ENCODE peak calls at places on chromosome 19, in five cellular contexts. One of them, this sample, is unnamed. For H3K27me3 and H3K4me1, the result is how much of the 10 kb centered on the place peaks cover.

GRCh38 chr19:16627928-16628182 is 149 bp downstream of the MED26 start:
- DNase-seq in mesendoderm: no peak
- DNase-seq in SK-N-SH: no peak
- DNase-seq in Karpas-422: no peak
- DNase-seq in endothelial cell of umbilical vein: no peak
- DNase-seq in this sample: no peak

GRCh38 chr19:6457958-6458694 is 1.5 kb downstream of the SLC25A23 start:
- DNase-seq in mesendoderm: no peak
- DNase-seq in SK-N-SH: no peak
- DNase-seq in Karpas-422: peak
- DNase-seq in endothelial cell of umbilical vein: no peak
- DNase-seq in this sample: no peak

GRCh38 chr19:46213156-46213555 is 16.4 kb upstream of the IGFL1 start:
- DNase-seq in mesendoderm: peak
- DNase-seq in SK-N-SH: no peak
- DNase-seq in Karpas-422: no peak
- DNase-seq in endothelial cell of umbilical vein: no peak
- DNase-seq in this sample: no peak

GRCh38 chr19:511101-511841 is 4.0 kb downstream of the TPGS1 start:
- DNase-seq in mesendoderm: peak
- DNase-seq in SK-N-SH: no peak
- DNase-seq in Karpas-422: peak
- DNase-seq in endothelial cell of umbilical vein: peak
- DNase-seq in this sample: peak

GRCh38 chr19:53868091-53868891 is 608 bp downstream of the MYADM start:
- DNase-seq in mesendoderm: peak
- DNase-seq in SK-N-SH: peak
- DNase-seq in Karpas-422: no peak
- DNase-seq in endothelial cell of umbilical vein: peak
- DNase-seq in this sample: peak

GRCh38 chr19:30649934-30650614 is 277.9 kb downstream of the ZNF536 start:
- DNase-seq in mesendoderm: peak
- DNase-seq in SK-N-SH: peak
- DNase-seq in Karpas-422: peak
- DNase-seq in endothelial cell of umbilical vein: peak
- DNase-seq in this sample: peak

GRCh38 chr19:40603071-40603718 is 2.0 kb downstream of the LTBP4 start:
- DNase-seq in mesendoderm: peak
- DNase-seq in SK-N-SH: no peak
- DNase-seq in Karpas-422: peak
- DNase-seq in endothelial cell of umbilical vein: peak
- DNase-seq in this sample: no peak

GRCh38 chr19:33298146-33298911 is 4.0 kb downstream of the CEBPA start:
- DNase-seq in mesendoderm: no peak
- DNase-seq in SK-N-SH: peak
- DNase-seq in Karpas-422: no peak
- DNase-seq in endothelial cell of umbilical vein: no peak
- DNase-seq in this sample: no peak

GRCh38 chr19:5292453-5292842 is 48.2 kb downstream of the PTPRS start:
- DNase-seq in mesendoderm: no peak
- DNase-seq in SK-N-SH: peak
- DNase-seq in Karpas-422: peak
- DNase-seq in endothelial cell of umbilical vein: no peak
- DNase-seq in this sample: peak

GRCh38 chr19:2338751-2339643 is 10.5 kb downstream of the SPPL2B start:
- DNase-seq in mesendoderm: no peak
- DNase-seq in SK-N-SH: no peak
- DNase-seq in Karpas-422: no peak
- DNase-seq in endothelial cell of umbilical vein: no peak
- DNase-seq in this sample: no peak

GRCh38 chr19:17541184-17541759 is 14.2 kb upstream of the COLGALT1 start:
- DNase-seq in mesendoderm: no peak
- DNase-seq in SK-N-SH: no peak
- DNase-seq in Karpas-422: no peak
- DNase-seq in endothelial cell of umbilical vein: no peak
- DNase-seq in this sample: no peak

GRCh38 chr19:35350591-35350990 is 2.9 kb downstream of the FFAR1 start:
- DNase-seq in mesendoderm: no peak
- DNase-seq in SK-N-SH: no peak
- DNase-seq in Karpas-422: peak
- DNase-seq in endothelial cell of umbilical vein: no peak
- DNase-seq in this sample: no peak

GRCh38 chr19:33524024-33524664 is 2.6 kb upstream of the PEPD start:
- DNase-seq in mesendoderm: no peak
- DNase-seq in SK-N-SH: no peak
- DNase-seq in Karpas-422: no peak
- DNase-seq in endothelial cell of umbilical vein: no peak
- DNase-seq in this sample: no peak

GRCh38 chr19:16161848-16162247 is 11.5 kb downstream of the CIB3 start:
- DNase-seq in mesendoderm: no peak
- DNase-seq in SK-N-SH: no peak
- DNase-seq in Karpas-422: no peak
- DNase-seq in endothelial cell of umbilical vein: peak
- DNase-seq in this sample: peak

GRCh38 chr19:15022752-15023151 is 26.5 kb upstream of the CASP14 start:
- DNase-seq in mesendoderm: no peak
- DNase-seq in SK-N-SH: peak
- DNase-seq in Karpas-422: no peak
- DNase-seq in endothelial cell of umbilical vein: no peak
- DNase-seq in this sample: no peak

GRCh38 chr19:7115721-7116120 is 46.2 kb downstream of the ZNF557 start:
- DNase-seq in mesendoderm: no peak
- DNase-seq in SK-N-SH: no peak
- DNase-seq in Karpas-422: no peak
- DNase-seq in endothelial cell of umbilical vein: no peak
- DNase-seq in this sample: no peak

GRCh38 chr19:1270854-1271527 is 1.9 kb downstream of the CIRBP start:
- DNase-seq in mesendoderm: no peak
- DNase-seq in SK-N-SH: no peak
- DNase-seq in Karpas-422: no peak
- DNase-seq in endothelial cell of umbilical vein: no peak
- DNase-seq in this sample: no peak

GRCh38 chr19:51702103-51702753 is 9.1 kb downstream of the SPACA6 start:
- DNase-seq in mesendoderm: peak
- DNase-seq in SK-N-SH: peak
- DNase-seq in Karpas-422: peak
- DNase-seq in endothelial cell of umbilical vein: peak
- DNase-seq in this sample: peak

GRCh38 chr19:29563688-29564087 is 37.9 kb downstream of the VSTM2B start:
- DNase-seq in mesendoderm: no peak
- DNase-seq in SK-N-SH: no peak
- DNase-seq in Karpas-422: no peak
- DNase-seq in endothelial cell of umbilical vein: no peak
- DNase-seq in this sample: no peak

GRCh38 chr19:6723108-6723618 is 2.7 kb upstream of the C3 start:
- DNase-seq in mesendoderm: peak
- DNase-seq in SK-N-SH: no peak
- DNase-seq in Karpas-422: peak
- DNase-seq in endothelial cell of umbilical vein: no peak
- DNase-seq in this sample: peak

GRCh38 chr19:579111-579841 is 6.9 kb downstream of the BSG start:
- DNase-seq in mesendoderm: no peak
- DNase-seq in SK-N-SH: no peak
- DNase-seq in Karpas-422: no peak
- DNase-seq in endothelial cell of umbilical vein: no peak
- DNase-seq in this sample: no peak

GRCh38 chr19:11268783-11269267 is 6.5 kb upstream of the DOCK6 start:
- DNase-seq in mesendoderm: no peak
- DNase-seq in SK-N-SH: peak
- DNase-seq in Karpas-422: no peak
- DNase-seq in endothelial cell of umbilical vein: peak
- DNase-seq in this sample: peak

GRCh38 chr19:35845215-35846037 is 6.9 kb downstream of the NPHS1 start:
- DNase-seq in mesendoderm: peak
- DNase-seq in SK-N-SH: peak
- DNase-seq in Karpas-422: no peak
- DNase-seq in endothelial cell of umbilical vein: no peak
- DNase-seq in this sample: no peak

GRCh38 chr19:23116802-23117571 is at the start of gene ZNF730:
- DNase-seq in mesendoderm: peak
- DNase-seq in SK-N-SH: peak
- DNase-seq in Karpas-422: peak
- DNase-seq in endothelial cell of umbilical vein: peak
- DNase-seq in this sample: peak

GRCh38 chr19:31073485-31074221 is 275.6 kb downstream of the TSHZ3 start:
- DNase-seq in mesendoderm: no peak
- DNase-seq in SK-N-SH: no peak
- DNase-seq in Karpas-422: no peak
- DNase-seq in endothelial cell of umbilical vein: no peak
- DNase-seq in this sample: no peak

GRCh38 chr19:19538077-19538764 is at the start of gene CILP2:
- DNase-seq in mesendoderm: peak
- DNase-seq in SK-N-SH: peak
- DNase-seq in Karpas-422: peak
- DNase-seq in endothelial cell of umbilical vein: no peak
- DNase-seq in this sample: peak
- H3K9ac ChIP-seq in mesendoderm: peak
- H3K9ac ChIP-seq in SK-N-SH: no peak
- H3K9ac ChIP-seq in Karpas-422: no peak
- H3K9ac ChIP-seq in endothelial cell of umbilical vein: no peak
- H3K9ac ChIP-seq in this sample: no peak

GRCh38 chr19:41920878-41921277 is 7.4 kb downstream of the ERFL start:
- DNase-seq in mesendoderm: no peak
- DNase-seq in SK-N-SH: no peak
- DNase-seq in Karpas-422: no peak
- DNase-seq in endothelial cell of umbilical vein: no peak
- DNase-seq in this sample: no peak
- H3K27me3 ChIP-seq in mesendoderm: half or more
- H3K27me3 ChIP-seq in SK-N-SH: under half
- H3K27me3 ChIP-seq in Karpas-422: under half
- H3K27me3 ChIP-seq in endothelial cell of umbilical vein: under half
- H3K27me3 ChIP-seq in this sample: half or more

GRCh38 chr19:13039211-13039789 is 44.0 kb downstream of the NFIX start:
- DNase-seq in mesendoderm: no peak
- DNase-seq in SK-N-SH: no peak
- DNase-seq in Karpas-422: no peak
- DNase-seq in endothelial cell of umbilical vein: no peak
- DNase-seq in this sample: no peak

GRCh38 chr19:13040232-13040915 is 45.1 kb downstream of the NFIX start:
- DNase-seq in mesendoderm: no peak
- DNase-seq in SK-N-SH: no peak
- DNase-seq in Karpas-422: no peak
- DNase-seq in endothelial cell of umbilical vein: no peak
- DNase-seq in this sample: no peak

GRCh38 chr19:13042443-13043130 is 47.3 kb downstream of the NFIX start:
- DNase-seq in mesendoderm: no peak
- DNase-seq in SK-N-SH: no peak
- DNase-seq in Karpas-422: no peak
- DNase-seq in endothelial cell of umbilical vein: no peak
- DNase-seq in this sample: no peak

GRCh38 chr19:13038306-13039210 is 43.3 kb downstream of the NFIX start:
- DNase-seq in mesendoderm: no peak
- DNase-seq in SK-N-SH: no peak
- DNase-seq in Karpas-422: no peak
- DNase-seq in endothelial cell of umbilical vein: no peak
- DNase-seq in this sample: no peak

GRCh38 chr19:13040916-13041292 is 45.6 kb downstream of the NFIX start:
- DNase-seq in mesendoderm: no peak
- DNase-seq in SK-N-SH: no peak
- DNase-seq in Karpas-422: no peak
- DNase-seq in endothelial cell of umbilical vein: no peak
- DNase-seq in this sample: no peak
- H3K4me1 ChIP-seq in mesendoderm: under half
- H3K4me1 ChIP-seq in SK-N-SH: half or more
- H3K4me1 ChIP-seq in Karpas-422: under half
- H3K4me1 ChIP-seq in endothelial cell of umbilical vein: under half
- H3K4me1 ChIP-seq in this sample: half or more

DNA sequence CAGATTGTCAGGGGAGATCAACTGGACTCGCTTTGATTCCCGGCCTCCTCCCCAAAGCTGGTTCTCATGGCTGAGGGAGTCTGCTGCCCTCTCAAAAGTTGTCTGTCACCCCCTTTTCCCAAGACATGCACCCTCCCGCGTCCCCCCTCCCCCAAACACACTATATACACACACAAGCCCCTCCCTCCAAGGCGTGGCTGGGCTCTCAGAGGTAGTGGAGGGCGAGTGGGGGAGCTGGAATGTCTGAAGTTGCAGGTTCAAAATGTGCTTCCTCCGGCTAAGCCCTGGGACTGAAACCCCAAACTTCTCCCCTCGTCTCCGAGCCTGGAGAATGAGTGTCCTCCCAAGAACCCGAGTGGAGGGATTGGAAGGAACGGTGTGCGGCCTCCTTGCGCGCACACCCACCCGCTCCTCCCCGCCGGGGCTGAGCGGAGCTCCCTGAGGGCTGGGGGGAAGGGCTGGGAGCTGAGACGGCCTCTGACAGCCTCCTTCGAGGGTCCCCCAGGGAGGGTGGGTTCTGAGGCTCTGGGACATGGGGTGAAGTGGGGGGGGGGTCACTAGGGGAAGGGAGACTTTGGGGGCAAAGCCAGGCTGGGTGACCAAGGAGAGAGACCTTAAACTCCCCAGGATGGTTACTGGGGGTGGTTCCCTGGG is 9.9 kb upstream of the MEIS3 start:
- DNase-seq in mesendoderm: peak
- DNase-seq in SK-N-SH: no peak
- DNase-seq in Karpas-422: no peak
- DNase-seq in endothelial cell of umbilical vein: no peak
- DNase-seq in this sample: no peak
- H3K9ac ChIP-seq in mesendoderm: peak
- H3K9ac ChIP-seq in SK-N-SH: no peak
- H3K9ac ChIP-seq in Karpas-422: no peak
- H3K9ac ChIP-seq in endothelial cell of umbilical vein: no peak
- H3K9ac ChIP-seq in this sample: no peak

GRCh38 chr19:3923096-3923758 is 9.6 kb upstream of the NMRK2 start:
- DNase-seq in mesendoderm: no peak
- DNase-seq in SK-N-SH: no peak
- DNase-seq in Karpas-422: no peak
- DNase-seq in endothelial cell of umbilical vein: no peak
- DNase-seq in this sample: no peak
- H3K27me3 ChIP-seq in mesendoderm: under half
- H3K27me3 ChIP-seq in SK-N-SH: under half
- H3K27me3 ChIP-seq in Karpas-422: under half
- H3K27me3 ChIP-seq in endothelial cell of umbilical vein: under half
- H3K27me3 ChIP-seq in this sample: under half

GRCh38 chr19:38709119-38709518 is 35.2 kb downstream of the CAPN12 start:
- DNase-seq in mesendoderm: no peak
- DNase-seq in SK-N-SH: no peak
- DNase-seq in Karpas-422: no peak
- DNase-seq in endothelial cell of umbilical vein: no peak
- DNase-seq in this sample: no peak

GRCh38 chr19:38709671-38710415 is 34.4 kb downstream of the CAPN12 start:
- DNase-seq in mesendoderm: no peak
- DNase-seq in SK-N-SH: no peak
- DNase-seq in Karpas-422: no peak
- DNase-seq in endothelial cell of umbilical vein: no peak
- DNase-seq in this sample: no peak

GRCh38 chr19:38707512-38708114 is 36.7 kb downstream of the CAPN12 start:
- DNase-seq in mesendoderm: no peak
- DNase-seq in SK-N-SH: no peak
- DNase-seq in Karpas-422: no peak
- DNase-seq in endothelial cell of umbilical vein: peak
- DNase-seq in this sample: no peak

GRCh38 chr19:38706792-38707511 is 37.3 kb downstream of the CAPN12 start:
- DNase-seq in mesendoderm: peak
- DNase-seq in SK-N-SH: no peak
- DNase-seq in Karpas-422: no peak
- DNase-seq in endothelial cell of umbilical vein: peak
- DNase-seq in this sample: no peak

GRCh38 chr19:38708413-38709024 is 35.8 kb downstream of the CAPN12 start:
- DNase-seq in mesendoderm: no peak
- DNase-seq in SK-N-SH: no peak
- DNase-seq in Karpas-422: no peak
- DNase-seq in endothelial cell of umbilical vein: no peak
- DNase-seq in this sample: no peak
- H3K4me1 ChIP-seq in mesendoderm: under half
- H3K4me1 ChIP-seq in SK-N-SH: under half
- H3K4me1 ChIP-seq in Karpas-422: under half
- H3K4me1 ChIP-seq in endothelial cell of umbilical vein: under half
- H3K4me1 ChIP-seq in this sample: under half

GRCh38 chr19:8391274-8392016 is 1.3 kb downstream of the RAB11B start:
- DNase-seq in mesendoderm: no peak
- DNase-seq in SK-N-SH: no peak
- DNase-seq in Karpas-422: no peak
- DNase-seq in endothelial cell of umbilical vein: no peak
- DNase-seq in this sample: no peak
- H3K9ac ChIP-seq in mesendoderm: no peak
- H3K9ac ChIP-seq in SK-N-SH: peak
- H3K9ac ChIP-seq in Karpas-422: peak
- H3K9ac ChIP-seq in endothelial cell of umbilical vein: no peak
- H3K9ac ChIP-seq in this sample: peak

This sample was measured in adipocyte.